ENCODE peak calls at places on chromosomes 16 and 17, in ten cellular contexts. One of them, this sample, is unnamed.

GRCh38 chr17:17698869-17699351 is 17.7 kb downstream of the RAI1 start:
- DNase-seq in neuronal stem cell: no peak
- DNase-seq in heart right ventricle: no peak
- DNase-seq in lung: no peak
- DNase-seq in ovary: no peak
- DNase-seq in spleen: no peak
- DNase-seq in Peyer's patch: no peak
- DNase-seq in body of pancreas: no peak
- DNase-seq in transverse colon: no peak
- DNase-seq in ascending aorta: no peak
- DNase-seq in this sample: no peak

GRCh38 chr16:711548-712320 is 3.2 kb upstream of the METRN start:
- DNase-seq in heart right ventricle: peak; percentile 88
- DNase-seq in neuronal stem cell: no peak
- DNase-seq in body of pancreas: peak; percentile 83
- DNase-seq in lung: peak; percentile 72
- DNase-seq in ascending aorta: peak; percentile 77
- DNase-seq in spleen: peak; percentile 96
- DNase-seq in Peyer's patch: peak; percentile 89
- DNase-seq in transverse colon: peak; percentile 85
- DNase-seq in ovary: peak; percentile 83
- DNase-seq in this sample: peak; percentile 73

GRCh38 chr16:31063843-31064611 is 10.0 kb downstream of the ZNF668 start:
- DNase-seq in body of pancreas: no peak
- DNase-seq in ascending aorta: no peak
- DNase-seq in Peyer's patch: no peak
- DNase-seq in neuronal stem cell: no peak
- DNase-seq in spleen: no peak
- DNase-seq in heart right ventricle: no peak
- DNase-seq in lung: no peak
- DNase-seq in transverse colon: no peak
- DNase-seq in ovary: no peak
- DNase-seq in this sample: no peak

GRCh38 chr16:83615553-83615952 is 192.2 kb upstream of the HSBP1 start:
- DNase-seq in ascending aorta: no peak
- DNase-seq in neuronal stem cell: no peak
- DNase-seq in heart right ventricle: no peak
- DNase-seq in Peyer's patch: no peak
- DNase-seq in body of pancreas: no peak
- DNase-seq in spleen: no peak
- DNase-seq in lung: no peak
- DNase-seq in transverse colon: no peak
- DNase-seq in ovary: no peak
- DNase-seq in this sample: no peak

GRCh38 chr16:29975134-29975538 is 1.5 kb downstream of the TAOK2 start:
- DNase-seq in heart right ventricle: no peak
- DNase-seq in neuronal stem cell: no peak
- DNase-seq in Peyer's patch: no peak
- DNase-seq in transverse colon: no peak
- DNase-seq in spleen: no peak
- DNase-seq in lung: no peak
- DNase-seq in ascending aorta: no peak
- DNase-seq in ovary: peak; percentile 20
- DNase-seq in body of pancreas: no peak
- DNase-seq in this sample: no peak

GRCh38 chr17:43579570-43580140 is 33.5 kb upstream of the ETV4 start:
- DNase-seq in heart right ventricle: no peak
- DNase-seq in neuronal stem cell: no peak
- DNase-seq in spleen: no peak
- DNase-seq in ascending aorta: no peak
- DNase-seq in lung: no peak
- DNase-seq in ovary: no peak
- DNase-seq in Peyer's patch: no peak
- DNase-seq in transverse colon: no peak
- DNase-seq in body of pancreas: no peak
- DNase-seq in this sample: no peak

GRCh38 chr17:83127431-83128160 is 48.2 kb downstream of the METRNL start:
- DNase-seq in ascending aorta: peak; percentile 61
- DNase-seq in body of pancreas: no peak
- DNase-seq in heart right ventricle: no peak
- DNase-seq in neuronal stem cell: no peak
- DNase-seq in transverse colon: no peak
- DNase-seq in ovary: peak; percentile 26
- DNase-seq in lung: no peak
- DNase-seq in Peyer's patch: peak; percentile 43
- DNase-seq in spleen: peak; percentile 51
- DNase-seq in this sample: no peak

GRCh38 chr17:13740692-13741091 is 139.0 kb upstream of the HS3ST3A1 start:
- DNase-seq in Peyer's patch: no peak
- DNase-seq in spleen: no peak
- DNase-seq in body of pancreas: no peak
- DNase-seq in lung: no peak
- DNase-seq in transverse colon: no peak
- DNase-seq in neuronal stem cell: no peak
- DNase-seq in ovary: no peak
- DNase-seq in ascending aorta: no peak
- DNase-seq in heart right ventricle: no peak
- DNase-seq in this sample: no peak

GRCh38 chr17:27882162-27882840 is 10.9 kb downstream of the LYRM9 start:
- DNase-seq in spleen: no peak
- DNase-seq in ascending aorta: no peak
- DNase-seq in neuronal stem cell: no peak
- DNase-seq in ovary: no peak
- DNase-seq in lung: no peak
- DNase-seq in transverse colon: no peak
- DNase-seq in heart right ventricle: no peak
- DNase-seq in Peyer's patch: no peak
- DNase-seq in body of pancreas: no peak
- DNase-seq in this sample: no peak

GRCh38 chr16:31700530-31701388 is 172.8 kb upstream of the ZNF267 start:
- DNase-seq in Peyer's patch: peak; percentile 97
- DNase-seq in neuronal stem cell: peak; percentile 62
- DNase-seq in body of pancreas: peak; percentile 96
- DNase-seq in transverse colon: peak; percentile 93
- DNase-seq in ovary: peak; percentile 88
- DNase-seq in ascending aorta: peak; percentile 85
- DNase-seq in lung: peak; percentile 88
- DNase-seq in heart right ventricle: peak; percentile 79
- DNase-seq in spleen: peak; percentile 93
- DNase-seq in this sample: peak; percentile 90

GRCh38 chr17:19975601-19976000 is 2.0 kb downstream of the AKAP10 start:
- DNase-seq in ascending aorta: no peak
- DNase-seq in heart right ventricle: no peak
- DNase-seq in lung: no peak
- DNase-seq in Peyer's patch: no peak
- DNase-seq in ovary: no peak
- DNase-seq in transverse colon: no peak
- DNase-seq in neuronal stem cell: no peak
- DNase-seq in spleen: no peak
- DNase-seq in body of pancreas: no peak
- DNase-seq in this sample: no peak

GRCh38 chr17:78665952-78666920 is 89.0 kb upstream of the DNAH17 start:
- DNase-seq in neuronal stem cell: no peak
- DNase-seq in ascending aorta: no peak
- DNase-seq in Peyer's patch: peak; percentile 64
- DNase-seq in body of pancreas: no peak
- DNase-seq in transverse colon: no peak
- DNase-seq in lung: no peak
- DNase-seq in ovary: peak; percentile 50
- DNase-seq in heart right ventricle: no peak
- DNase-seq in spleen: peak; percentile 74
- DNase-seq in this sample: peak; percentile 42

GRCh38 chr17:19592316-19592715 is 56.2 kb upstream of the ALDH3A2 start:
- DNase-seq in Peyer's patch: no peak
- DNase-seq in lung: no peak
- DNase-seq in body of pancreas: no peak
- DNase-seq in spleen: no peak
- DNase-seq in ascending aorta: no peak
- DNase-seq in neuronal stem cell: no peak
- DNase-seq in transverse colon: no peak
- DNase-seq in heart right ventricle: no peak
- DNase-seq in ovary: no peak
- DNase-seq in this sample: no peak

GRCh38 chr16:57970971-57971370 is at the start of gene CNGB1:
- DNase-seq in heart right ventricle: no peak
- DNase-seq in Peyer's patch: no peak
- DNase-seq in body of pancreas: no peak
- DNase-seq in ascending aorta: no peak
- DNase-seq in transverse colon: no peak
- DNase-seq in neuronal stem cell: no peak
- DNase-seq in ovary: no peak
- DNase-seq in lung: no peak
- DNase-seq in spleen: no peak
- DNase-seq in this sample: no peak

GRCh38 chr17:50267074-50267841 is 7.0 kb upstream of the TMEM92 start:
- DNase-seq in ascending aorta: peak; percentile 63
- DNase-seq in heart right ventricle: no peak
- DNase-seq in transverse colon: peak; percentile 4
- DNase-seq in Peyer's patch: peak; percentile 37
- DNase-seq in lung: peak; percentile 28
- DNase-seq in body of pancreas: no peak
- DNase-seq in neuronal stem cell: no peak
- DNase-seq in ovary: peak; percentile 77
- DNase-seq in spleen: peak; percentile 56
- DNase-seq in this sample: no peak

GRCh38 chr17:32265192-32265895 is at the start of gene RHBDL3:
- DNase-seq in Peyer's patch: no peak
- DNase-seq in heart right ventricle: peak; percentile 42
- DNase-seq in neuronal stem cell: no peak
- DNase-seq in spleen: no peak
- DNase-seq in transverse colon: peak; percentile 28
- DNase-seq in lung: no peak
- DNase-seq in ovary: peak; percentile 67
- DNase-seq in body of pancreas: peak; percentile 41
- DNase-seq in ascending aorta: no peak
- DNase-seq in this sample: peak; percentile 20

GRCh38 chr16:75392911-75393310 is 40.4 kb downstream of the CFDP1 start:
- DNase-seq in lung: no peak
- DNase-seq in heart right ventricle: no peak
- DNase-seq in body of pancreas: no peak
- DNase-seq in neuronal stem cell: no peak
- DNase-seq in ascending aorta: no peak
- DNase-seq in transverse colon: no peak
- DNase-seq in spleen: no peak
- DNase-seq in ovary: no peak
- DNase-seq in Peyer's patch: no peak
- DNase-seq in this sample: no peak

GRCh38 chr17:81435636-81436293 is 40.5 kb downstream of the BAHCC1 start:
- DNase-seq in spleen: no peak
- DNase-seq in neuronal stem cell: no peak
- DNase-seq in transverse colon: no peak
- DNase-seq in heart right ventricle: no peak
- DNase-seq in ovary: no peak
- DNase-seq in body of pancreas: no peak
- DNase-seq in lung: no peak
- DNase-seq in ascending aorta: no peak
- DNase-seq in Peyer's patch: no peak
- DNase-seq in this sample: no peak

GRCh38 chr17:1577186-1577585 is 14.6 kb upstream of the PITPNA start:
- DNase-seq in neuronal stem cell: no peak
- DNase-seq in heart right ventricle: peak; percentile 86
- DNase-seq in body of pancreas: peak; percentile 76
- DNase-seq in ascending aorta: peak; percentile 97
- DNase-seq in lung: peak; percentile 95
- DNase-seq in transverse colon: peak; percentile 75
- DNase-seq in spleen: peak; percentile 93
- DNase-seq in ovary: peak; percentile 85
- DNase-seq in Peyer's patch: peak; percentile 74
- DNase-seq in this sample: no peak
- H3K4me1 ChIP-seq in neuronal stem cell: no peaks in the 10 kb centered on the region
- H3K4me1 ChIP-seq in heart right ventricle: peaks cover 46% of the 10 kb centered on the region
- H3K4me1 ChIP-seq in body of pancreas: peaks cover 63% of the 10 kb centered on the region
- H3K4me1 ChIP-seq in ascending aorta: peaks cover 17% of the 10 kb centered on the region
- H3K4me1 ChIP-seq in lung: peaks cover 21% of the 10 kb centered on the region
- H3K4me1 ChIP-seq in transverse colon: peaks cover 13% of the 10 kb centered on the region
- H3K4me1 ChIP-seq in spleen: peaks cover 57% of the 10 kb centered on the region
- H3K4me1 ChIP-seq in ovary: peaks cover 19% of the 10 kb centered on the region
- H3K4me1 ChIP-seq in Peyer's patch: peaks cover 50% of the 10 kb centered on the region
- H3K4me1 ChIP-seq in this sample: no peaks in the 10 kb centered on the region

GRCh38 chr16:16145286-16145685 is 78.0 kb downstream of the ABCC6 start:
- DNase-seq in spleen: no peak
- DNase-seq in lung: no peak
- DNase-seq in heart right ventricle: no peak
- DNase-seq in body of pancreas: no peak
- DNase-seq in transverse colon: no peak
- DNase-seq in neuronal stem cell: no peak
- DNase-seq in ovary: no peak
- DNase-seq in Peyer's patch: no peak
- DNase-seq in ascending aorta: no peak
- DNase-seq in this sample: no peak
- H3K4me1 ChIP-seq in spleen: peaks cover 8% of the 10 kb centered on the region
- H3K4me1 ChIP-seq in lung: peaks cover 5% of the 10 kb centered on the region
- H3K4me1 ChIP-seq in heart right ventricle: peaks cover 8% of the 10 kb centered on the region
- H3K4me1 ChIP-seq in body of pancreas: peaks cover 53% of the 10 kb centered on the region
- H3K4me1 ChIP-seq in transverse colon: peaks cover 6% of the 10 kb centered on the region
- H3K4me1 ChIP-seq in neuronal stem cell: no peaks in the 10 kb centered on the region
- H3K4me1 ChIP-seq in ovary: peaks cover 17% of the 10 kb centered on the region
- H3K4me1 ChIP-seq in Peyer's patch: peaks cover 8% of the 10 kb centered on the region
- H3K4me1 ChIP-seq in ascending aorta: peaks cover 4% of the 10 kb centered on the region
- H3K4me1 ChIP-seq in this sample: no peaks in the 10 kb centered on the region

GRCh38 chr16:67939507-67940435 is 3.1 kb upstream of the PSMB10 start:
- DNase-seq in spleen: peak; percentile 84
- DNase-seq in transverse colon: peak; percentile 66
- DNase-seq in Peyer's patch: peak; percentile 86
- DNase-seq in ovary: peak; percentile 73
- DNase-seq in ascending aorta: no peak
- DNase-seq in heart right ventricle: no peak
- DNase-seq in neuronal stem cell: no peak
- DNase-seq in body of pancreas: peak; percentile 78
- DNase-seq in lung: no peak
- DNase-seq in this sample: peak; percentile 7
- H3K4me1 ChIP-seq in spleen: peaks cover 54% of the 10 kb centered on the region
- H3K4me1 ChIP-seq in transverse colon: peaks cover 32% of the 10 kb centered on the region
- H3K4me1 ChIP-seq in Peyer's patch: peaks cover 45% of the 10 kb centered on the region
- H3K4me1 ChIP-seq in ovary: peaks cover 23% of the 10 kb centered on the region
- H3K4me1 ChIP-seq in ascending aorta: peaks cover 10% of the 10 kb centered on the region
- H3K4me1 ChIP-seq in heart right ventricle: peaks cover 48% of the 10 kb centered on the region
- H3K4me1 ChIP-seq in neuronal stem cell: peaks cover 17% of the 10 kb centered on the region
- H3K4me1 ChIP-seq in body of pancreas: peaks cover 28% of the 10 kb centered on the region
- H3K4me1 ChIP-seq in lung: peaks cover 11% of the 10 kb centered on the region
- H3K4me1 ChIP-seq in this sample: peaks cover 46% of the 10 kb centered on the region

DNA sequence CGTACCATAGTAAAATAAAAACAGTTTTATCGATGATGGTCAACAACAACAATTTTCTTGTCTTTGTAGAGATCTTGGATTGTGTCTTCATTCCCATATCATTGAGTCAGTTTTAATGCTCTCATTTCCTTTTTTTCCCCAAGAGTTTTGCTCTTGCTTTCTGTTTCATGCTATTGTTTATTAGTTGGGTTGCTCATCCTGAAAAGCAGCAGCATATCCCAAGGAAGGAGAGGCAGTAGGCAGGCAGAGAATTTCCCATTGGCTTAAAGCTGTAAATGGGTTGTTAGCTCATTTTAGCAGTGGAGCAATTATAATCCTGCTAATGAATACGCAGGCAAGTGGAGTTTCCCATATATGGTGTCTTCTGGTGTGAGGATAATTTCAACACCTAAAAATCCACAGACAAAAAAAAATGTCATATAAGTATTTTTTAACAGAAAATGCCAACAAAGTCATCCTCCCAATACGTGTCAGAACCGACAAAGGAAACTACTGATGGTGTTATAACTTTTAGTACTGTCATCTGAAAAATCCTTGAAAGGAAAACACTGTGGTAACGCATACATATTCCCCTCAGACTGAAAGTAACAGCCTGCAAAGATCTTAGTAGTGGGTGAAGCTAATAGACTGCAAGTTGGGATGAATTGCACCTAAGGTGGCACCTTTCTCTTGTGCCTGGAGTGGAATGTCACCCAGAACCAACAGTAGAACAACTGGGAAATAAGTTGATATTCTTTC is 218.3 kb downstream of the FTO start:
- DNase-seq in lung: no peak
- DNase-seq in body of pancreas: no peak
- DNase-seq in ovary: no peak
- DNase-seq in neuronal stem cell: no peak
- DNase-seq in spleen: no peak
- DNase-seq in transverse colon: no peak
- DNase-seq in heart right ventricle: no peak
- DNase-seq in Peyer's patch: no peak
- DNase-seq in ascending aorta: no peak
- DNase-seq in this sample: no peak
- H3K4me1 ChIP-seq in lung: peaks cover 4% of the 10 kb centered on the region
- H3K4me1 ChIP-seq in body of pancreas: no peaks in the 10 kb centered on the region
- H3K4me1 ChIP-seq in ovary: peaks cover 2% of the 10 kb centered on the region
- H3K4me1 ChIP-seq in neuronal stem cell: peaks cover 55% of the 10 kb centered on the region
- H3K4me1 ChIP-seq in spleen: no peaks in the 10 kb centered on the region
- H3K4me1 ChIP-seq in transverse colon: no peaks in the 10 kb centered on the region
- H3K4me1 ChIP-seq in heart right ventricle: no peaks in the 10 kb centered on the region
- H3K4me1 ChIP-seq in Peyer's patch: no peaks in the 10 kb centered on the region
- H3K4me1 ChIP-seq in ascending aorta: no peaks in the 10 kb centered on the region
- H3K4me1 ChIP-seq in this sample: no peaks in the 10 kb centered on the region

This sample was measured in CD8-positive, alpha-beta memory T cell.